ENCODE peak calls at places on chromosome 19, in six cellular contexts. One of them, this sample, is unnamed.
A peak's percentile ranks its signal among the peaks of the same experiment; 100 is the strongest.

GRCh38 chr19:41869374-41869955 is 7.6 kb upstream of the CD79A start:
- DNase-seq in NCI-H1092: no peak
- DNase-seq in heart right ventricle: no peak
- DNase-seq in cerebellar cortex: peak; percentile 25
- DNase-seq in naive thymus-derived CD4-positive, alpha-beta T cell: no peak
- DNase-seq in effector memory CD8-positive, alpha-beta T cell: no peak
- DNase-seq in this sample: no peak

GRCh38 chr19:18274776-18275356 is 614 bp upstream of the IQCN start:
- DNase-seq in NCI-H1092: no peak
- DNase-seq in heart right ventricle: peak; percentile 89
- DNase-seq in cerebellar cortex: peak; percentile 70
- DNase-seq in naive thymus-derived CD4-positive, alpha-beta T cell: no peak
- DNase-seq in effector memory CD8-positive, alpha-beta T cell: no peak
- DNase-seq in this sample: no peak

GRCh38 chr19:18940791-18941627 is at the start of gene HOMER3:
- DNase-seq in NCI-H1092: peak; percentile 39
- DNase-seq in heart right ventricle: peak; percentile 88
- DNase-seq in cerebellar cortex: peak; percentile 17
- DNase-seq in naive thymus-derived CD4-positive, alpha-beta T cell: peak; percentile 79
- DNase-seq in effector memory CD8-positive, alpha-beta T cell: peak; percentile 54
- DNase-seq in this sample: peak; percentile 52

GRCh38 chr19:14114854-14115253 is 2.7 kb downstream of the PRKACA start:
- DNase-seq in NCI-H1092: no peak
- DNase-seq in heart right ventricle: peak; percentile 71
- DNase-seq in cerebellar cortex: no peak
- DNase-seq in naive thymus-derived CD4-positive, alpha-beta T cell: peak; percentile 30
- DNase-seq in effector memory CD8-positive, alpha-beta T cell: peak; percentile 40
- DNase-seq in this sample: peak; percentile 53

GRCh38 chr19:32831611-32832010 is 38.0 kb downstream of the SLC7A9 start:
- DNase-seq in NCI-H1092: no peak
- DNase-seq in heart right ventricle: no peak
- DNase-seq in cerebellar cortex: no peak
- DNase-seq in naive thymus-derived CD4-positive, alpha-beta T cell: no peak
- DNase-seq in effector memory CD8-positive, alpha-beta T cell: no peak
- DNase-seq in this sample: no peak

GRCh38 chr19:18045307-18046013 is 37.5 kb downstream of the ARRDC2 start:
- DNase-seq in NCI-H1092: no peak
- DNase-seq in heart right ventricle: no peak
- DNase-seq in cerebellar cortex: no peak
- DNase-seq in naive thymus-derived CD4-positive, alpha-beta T cell: no peak
- DNase-seq in effector memory CD8-positive, alpha-beta T cell: no peak
- DNase-seq in this sample: no peak

GRCh38 chr19:31015778-31016177 is 333.5 kb downstream of the TSHZ3 start:
- DNase-seq in NCI-H1092: no peak
- DNase-seq in heart right ventricle: no peak
- DNase-seq in cerebellar cortex: no peak
- DNase-seq in naive thymus-derived CD4-positive, alpha-beta T cell: no peak
- DNase-seq in effector memory CD8-positive, alpha-beta T cell: no peak
- DNase-seq in this sample: no peak

GRCh38 chr19:3095375-3096191 is 1.4 kb downstream of the GNA11 start:
- DNase-seq in NCI-H1092: no peak
- DNase-seq in heart right ventricle: no peak
- DNase-seq in cerebellar cortex: no peak
- DNase-seq in naive thymus-derived CD4-positive, alpha-beta T cell: peak; percentile 50
- DNase-seq in effector memory CD8-positive, alpha-beta T cell: peak; percentile 11
- DNase-seq in this sample: peak; percentile 45

GRCh38 chr19:1449467-1450442 is at the start of gene APC2:
- DNase-seq in NCI-H1092: peak; percentile 86
- DNase-seq in heart right ventricle: no peak
- DNase-seq in cerebellar cortex: peak; percentile 89
- DNase-seq in naive thymus-derived CD4-positive, alpha-beta T cell: no peak
- DNase-seq in effector memory CD8-positive, alpha-beta T cell: no peak
- DNase-seq in this sample: no peak

GRCh38 chr19:48568345-48568886 is 16.4 kb downstream of the SULT2B1 start:
- DNase-seq in NCI-H1092: no peak
- DNase-seq in heart right ventricle: peak; percentile 84
- DNase-seq in cerebellar cortex: peak; percentile 68
- DNase-seq in naive thymus-derived CD4-positive, alpha-beta T cell: no peak
- DNase-seq in effector memory CD8-positive, alpha-beta T cell: no peak
- DNase-seq in this sample: no peak

GRCh38 chr19:48873476-48874308 is 1.5 kb downstream of the PPP1R15A start:
- DNase-seq in NCI-H1092: no peak
- DNase-seq in heart right ventricle: no peak
- DNase-seq in cerebellar cortex: peak; percentile 18
- DNase-seq in naive thymus-derived CD4-positive, alpha-beta T cell: no peak
- DNase-seq in effector memory CD8-positive, alpha-beta T cell: peak; percentile 32
- DNase-seq in this sample: peak; percentile 37

GRCh38 chr19:52297601-52298358 is 811 bp downstream of the ZNF480 start:
- DNase-seq in NCI-H1092: no peak
- DNase-seq in heart right ventricle: no peak
- DNase-seq in cerebellar cortex: no peak
- DNase-seq in naive thymus-derived CD4-positive, alpha-beta T cell: no peak
- DNase-seq in effector memory CD8-positive, alpha-beta T cell: no peak
- DNase-seq in this sample: no peak

GRCh38 chr19:11165486-11166030 is 10.0 kb upstream of the SPC24 start:
- DNase-seq in NCI-H1092: no peak
- DNase-seq in heart right ventricle: no peak
- DNase-seq in cerebellar cortex: no peak
- DNase-seq in naive thymus-derived CD4-positive, alpha-beta T cell: no peak
- DNase-seq in effector memory CD8-positive, alpha-beta T cell: no peak
- DNase-seq in this sample: no peak

GRCh38 chr19:14147797-14148605 is 11.6 kb upstream of the ASF1B start:
- DNase-seq in NCI-H1092: no peak
- DNase-seq in heart right ventricle: peak; percentile 79
- DNase-seq in cerebellar cortex: peak; percentile 66
- DNase-seq in naive thymus-derived CD4-positive, alpha-beta T cell: no peak
- DNase-seq in effector memory CD8-positive, alpha-beta T cell: peak; percentile 39
- DNase-seq in this sample: peak; percentile 42

GRCh38 chr19:17687141-17687856 is 855 bp downstream of the UNC13A start:
- DNase-seq in NCI-H1092: no peak
- DNase-seq in heart right ventricle: no peak
- DNase-seq in cerebellar cortex: peak; percentile 59
- DNase-seq in naive thymus-derived CD4-positive, alpha-beta T cell: no peak
- DNase-seq in effector memory CD8-positive, alpha-beta T cell: no peak
- DNase-seq in this sample: no peak